ENCODE peak calls at places on chromosomes 12 and 14, in nine cellular contexts. L is NCI-H1417; K is fibroblast of the aortic adventitia; Y is NCI-H345; V is activated T-helper 1 cell treated with Interleukin-2 at 50 U/mL for 16 hours; U is NCI-H2029; D is A172; B is effector CD4-positive, alpha-beta T cell; F is fibroblast of gingiva. Q is an unnamed sample.

GRCh38 chr14:36647827-36648753 is 13.6 kb upstream of the PAX9 start:
- DNase-seq in L (peak), K (peak), Y (peak), V (no peak), U (peak), D (no peak), B (no peak), F (peak), Q (peak)

GRCh38 chr12:114311966-114312365 is 94.0 kb downstream of the TBX5 start:
- DNase-seq in L (no peak), K (peak), Y (no peak), V (no peak), U (no peak), D (peak), B (no peak), F (no peak), Q (no peak)

GRCh38 chr14:59360923-59361794 is 104.0 kb downstream of the GPR135 start:
- DNase-seq in L (no peak), K (peak), Y (peak), V (no peak), U (peak), D (peak), B (no peak), F (peak), Q (peak)

GRCh38 chr12:106446429-106447092 is 89.0 kb downstream of the POLR3B start:
- DNase-seq in L (peak), K (no peak), Y (peak), V (no peak), U (peak), D (no peak), B (no peak), F (no peak), Q (no peak)

GRCh38 chr12:15788266-15789214 is 648 bp downstream of the EPS8 start:
- DNase-seq in L (peak), K (peak), Y (peak), V (no peak), U (peak), D (peak), B (peak), F (peak), Q (no peak)

GRCh38 chr12:103538397-103538796 is 42.6 kb upstream of the C12orf42 start:
- DNase-seq in L (no peak), K (no peak), Y (no peak), V (no peak), U (no peak), D (peak), B (no peak), F (no peak), Q (no peak)

GRCh38 chr12:11877869-11878780 is 192.6 kb upstream of the BCL2L14 start:
- DNase-seq in L (no peak), K (peak), Y (peak), V (no peak), U (peak), D (peak), B (no peak), F (peak), Q (peak)

GRCh38 chr12:11642785-11643184 is 6.7 kb upstream of the ETV6 start:
- DNase-seq in L (no peak), K (no peak), Y (no peak), V (no peak), U (no peak), D (no peak), B (no peak), F (no peak), Q (no peak)

GRCh38 chr12:76158518-76159321 is 74.2 kb upstream of the NAP1L1 start:
- DNase-seq in L (no peak), K (peak), Y (no peak), V (peak), U (no peak), D (peak), B (peak), F (peak), Q (peak)

GRCh38 chr12:79327465-79327864 is 363.3 kb downstream of the PAWR start:
- DNase-seq in L (no peak), K (no peak), Y (no peak), V (no peak), U (no peak), D (no peak), B (no peak), F (no peak), Q (no peak)

GRCh38 chr12:188910-189621 is 24.9 kb downstream of the SLC6A12 start:
- DNase-seq in L (peak), K (peak), Y (peak), V (no peak), U (peak), D (no peak), B (no peak), F (peak), Q (peak)

GRCh38 chr14:97776890-97777564 is 979.8 kb downstream of the VRK1 start:
- DNase-seq in L (no peak), K (no peak), Y (no peak), V (no peak), U (no peak), D (no peak), B (no peak), F (no peak), Q (no peak)

GRCh38 chr12:28507055-28507454 is 316.8 kb downstream of the CCDC91 start:
- DNase-seq in L (no peak), K (peak), Y (no peak), V (no peak), U (no peak), D (no peak), B (no peak), F (peak), Q (no peak)

Q was measured in SK-N-SH.